ENCODE peak calls at places on chromosome 15, in four cellular contexts. M is colonic mucosa, Y is body of pancreas, N is endodermal cell. P is an unnamed sample. For H3K4me1, the result is how much of the 10 kb centered on the place peaks cover.

GRCh38 chr15:23570466-23570865 is 5.0 kb downstream of the MKRN3 start:
- DNase-seq in Y (peak), N (peak), M (no peak), P (no peak)

GRCh38 chr15:29208352-29208751 is 61.3 kb downstream of the NSMCE3 start:
- DNase-seq in Y (no peak), M (no peak), N (no peak), P (no peak)

GRCh38 chr15:72203507-72203837 is 5.9 kb upstream of the GRAMD2A start:
- DNase-seq in N (peak), Y (peak), M (no peak), P (no peak)

GRCh38 chr15:89150762-89151305 is 62.6 kb downstream of the ABHD2 start:
- DNase-seq in M (no peak), N (no peak), Y (peak), P (peak)

GRCh38 chr15:94177112-94177511 is 54.2 kb upstream of the MCTP2 start:
- DNase-seq in Y (no peak), M (no peak), N (no peak), P (no peak)

GRCh38 chr15:63322541-63322940 is 45.1 kb downstream of the APH1B start:
- DNase-seq in Y (peak), N (peak), M (no peak), P (no peak)

GRCh38 chr15:61871926-61872522 is 188.2 kb downstream of the VPS13C start:
- DNase-seq in Y (no peak), M (no peak), N (no peak), P (no peak)

GRCh38 chr15:42490246-42490742 is 647 bp downstream of the ZNF106 start:
- DNase-seq in M (no peak), N (no peak), Y (no peak), P (peak)

GRCh38 chr15:50256188-50257041 is 9.1 kb downstream of the HDC start:
- DNase-seq in N (no peak), Y (no peak), M (no peak), P (peak)

GRCh38 chr15:68081869-68082505 is 27.9 kb downstream of the PIAS1 start:
- DNase-seq in N (no peak), Y (no peak), M (no peak), P (no peak)

GRCh38 chr15:82165948-82166376 is 96.6 kb downstream of the EFL1 start:
- DNase-seq in Y (no peak), M (no peak), N (no peak), P (no peak)

GRCh38 chr15:35540031-35540430 is 5.9 kb downstream of the DPH6 start:
- DNase-seq in Y (no peak), M (no peak), N (no peak), P (no peak)

GRCh38 chr15:69154684-69155083 is 5.8 kb upstream of the GLCE start:
- DNase-seq in Y (no peak), N (no peak), M (no peak), P (no peak)

GRCh38 chr15:86690566-86690965 is 610.9 kb downstream of the AGBL1 start:
- DNase-seq in N (no peak), Y (no peak), M (no peak), P (no peak)

GRCh38 chr15:34583399-34584320 is at the start of gene GOLGA8B:
- DNase-seq in Y (peak), M (peak), N (peak), P (peak)

GRCh38 chr15:80461370-80462060 is 57.3 kb downstream of the ARNT2 start:
- DNase-seq in N (no peak), M (no peak), Y (no peak), P (no peak)

GRCh38 chr15:67019886-67020520 is 45.4 kb upstream of the SMAD3 start:
- DNase-seq in N (peak), Y (no peak), M (no peak), P (no peak)

GRCh38 chr15:64216722-64217428 is 54.1 kb upstream of the PPIB start:
- DNase-seq in M (no peak), N (no peak), Y (peak), P (no peak)

GRCh38 chr15:23866832-23867231 is 179.7 kb upstream of the NDN start:
- DNase-seq in M (no peak), Y (peak), N (no peak), P (no peak)

GRCh38 chr15:33834892-33835730 is 133.2 kb upstream of the CHRM5 start:
- DNase-seq in Y (no peak), N (peak), M (no peak), P (no peak)

GRCh38 chr15:67064607-67065530 is 533 bp upstream of the SMAD3 start:
- DNase-seq in Y (peak), N (peak), M (peak), P (peak)

GRCh38 chr15:55846108-55846707 is 103.3 kb upstream of the PRTG start:
- DNase-seq in N (peak), Y (peak), M (peak), P (peak)

GRCh38 chr15:31488437-31489204 is 162.0 kb downstream of the KLF13 start:
- DNase-seq in Y (peak), M (peak), N (peak), P (peak)

GRCh38 chr15:48636511-48636910 is 9.0 kb downstream of the FBN1 start:
- DNase-seq in N (no peak), Y (no peak), M (no peak), P (no peak)

GRCh38 chr15:28923726-28924280 is 38.0 kb downstream of the APBA2 start:
- DNase-seq in Y (no peak), N (peak), M (no peak), P (no peak)

GRCh38 chr15:57044961-57045360 is 126.5 kb downstream of the TCF12 start:
- DNase-seq in N (no peak), Y (no peak), M (no peak), P (no peak)
- H3K4me3 ChIP-seq in N (no peak), Y (no peak), M (no peak), P (no peak)

DNA sequence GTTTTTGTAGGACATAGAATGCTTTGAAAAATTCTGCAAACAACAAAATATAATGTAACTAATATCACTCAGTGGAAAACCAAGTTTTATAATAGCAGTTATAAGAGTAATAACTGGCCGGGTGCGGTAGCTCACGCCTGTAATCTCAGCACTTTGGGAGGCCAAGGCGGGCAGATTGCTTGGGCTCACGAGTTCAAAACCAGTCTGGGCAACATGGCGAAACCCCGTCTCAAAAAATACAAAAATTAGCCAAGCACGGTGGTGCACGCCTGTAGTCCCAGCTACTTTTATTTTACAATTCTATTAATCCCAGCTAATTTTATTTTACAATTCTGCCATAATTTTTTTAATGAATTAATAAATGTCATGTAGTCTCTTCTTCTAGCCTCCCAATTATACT is 2.3 kb downstream of the DENND4A start:
- DNase-seq in M (no peak), N (no peak), Y (no peak), P (no peak)
- H3K4me1 ChIP-seq in M (under half), N (under half), Y (under half), P (under half)

GRCh38 chr15:91100561-91101355 is 701 bp downstream of the SV2B start:
- DNase-seq in N (peak), Y (no peak), M (no peak), P (no peak)
- H3K4me3 ChIP-seq in N (peak), Y (peak), M (peak), P (peak)

GRCh38 chr15:40912478-40912877 is 16.7 kb upstream of the DLL4 start:
- DNase-seq in Y (no peak), N (no peak), M (no peak), P (no peak)

GRCh38 chr15:40911139-40911538 is 16.9 kb downstream of the VPS18 start:
- DNase-seq in M (no peak), N (peak), Y (no peak), P (no peak)

GRCh38 chr15:40911693-40912092 is 17.4 kb downstream of the VPS18 start:
- DNase-seq in Y (no peak), M (no peak), N (no peak), P (no peak)

GRCh38 chr15:40908095-40908494 is 13.8 kb downstream of the VPS18 start:
- DNase-seq in N (peak), Y (no peak), M (peak), P (no peak)

GRCh38 chr15:40909662-40910625 is 15.7 kb downstream of the VPS18 start:
- DNase-seq in Y (peak), N (no peak), M (no peak), P (peak)
- H3K4me1 ChIP-seq in Y (under half), N (under half), M (under half), P (under half)

DNA sequence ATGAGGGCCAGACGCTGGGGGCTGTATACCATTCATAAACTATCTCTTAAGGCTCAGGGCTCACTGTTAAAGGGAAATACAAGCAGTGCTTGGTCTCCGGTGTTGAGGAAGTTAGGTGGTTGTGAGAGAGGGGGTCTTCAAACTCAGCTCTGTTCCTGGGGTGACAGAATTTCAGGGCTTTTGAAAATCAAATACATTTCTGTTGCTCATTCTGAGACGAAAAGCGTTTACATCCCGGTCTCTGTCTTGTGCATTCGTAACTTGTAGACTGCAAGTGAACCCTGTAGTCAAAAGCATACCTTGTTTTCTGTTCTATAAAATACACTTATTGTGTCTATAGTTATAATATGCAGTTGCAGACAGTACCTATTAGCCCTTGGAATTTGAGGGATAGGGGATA is 1.7 kb downstream of the SLCO3A1 start:
- DNase-seq in Y (no peak), M (no peak), N (no peak), P (no peak)
- H3K4me3 ChIP-seq in Y (no peak), M (peak), N (peak), P (peak)

GRCh38 chr15:70495988-70496387 is 267.4 kb downstream of the UACA start:
- DNase-seq in Y (no peak), N (no peak), M (no peak), P (no peak)
- H3K4me1 ChIP-seq in Y (under half), N (under half), M (under half), P (under half)

GRCh38 chr15:52018693-52019393 is at the start of gene MAPK6:
- DNase-seq in N (peak), Y (peak), M (peak), P (peak)

GRCh38 chr15:52019394-52020252 is 604 bp downstream of the MAPK6 start:
- DNase-seq in M (peak), Y (peak), N (peak), P (peak)

GRCh38 chr15:52021128-52021671 is 2.2 kb downstream of the MAPK6 start:
- DNase-seq in M (peak), Y (peak), N (no peak), P (peak)

GRCh38 chr15:52020253-52021085 is 1.4 kb downstream of the MAPK6 start:
- DNase-seq in Y (no peak), N (no peak), M (no peak), P (no peak)

DNA sequence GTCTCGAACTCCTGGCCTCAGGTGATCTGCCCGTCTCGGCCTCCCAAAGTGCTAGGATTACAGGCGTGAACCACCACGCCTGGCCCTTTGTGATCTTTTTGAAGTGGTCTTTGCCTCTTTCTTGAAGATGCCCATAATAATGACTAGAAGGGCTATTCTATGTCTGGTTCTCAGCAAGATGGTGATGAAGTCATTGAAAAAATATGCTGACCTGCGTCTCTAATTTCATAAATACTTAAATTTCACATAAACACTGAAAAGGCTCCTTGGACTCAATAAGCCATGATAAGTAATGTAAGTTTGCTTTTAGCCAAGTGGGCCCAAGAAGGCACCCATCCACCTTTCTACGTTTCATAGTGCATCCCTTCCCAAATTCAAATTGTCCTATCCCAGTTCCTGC is 775 bp upstream of the MAPK6 start:
- DNase-seq in M (no peak), N (no peak), Y (no peak), P (no peak)
- H3K4me3 ChIP-seq in M (no peak), N (peak), Y (no peak), P (no peak)

GRCh38 chr15:73602992-73603391 is 30.2 kb downstream of the NPTN start:
- DNase-seq in Y (no peak), N (no peak), M (no peak), P (no peak)
- H3K4me1 ChIP-seq in Y (half or more), N (under half), M (under half), P (half or more)

DNA sequence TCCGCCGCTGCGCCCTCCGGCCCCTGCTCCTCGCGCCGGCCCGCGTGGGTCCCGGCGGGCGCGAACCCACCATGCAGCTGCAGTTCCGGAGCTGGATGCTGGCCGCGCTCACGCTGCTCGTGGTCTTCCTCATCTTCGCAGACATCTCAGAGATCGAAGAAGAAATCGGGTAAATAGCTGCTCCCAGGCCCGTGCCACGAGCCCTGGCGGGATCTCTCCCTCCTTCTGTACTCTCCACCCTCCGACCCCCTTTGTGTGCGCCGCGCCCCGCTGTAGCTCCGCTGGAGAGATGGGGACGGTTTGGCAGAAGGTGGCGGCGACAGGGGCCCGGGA is 279 bp downstream of the ST8SIA2 start:
- DNase-seq in M (no peak), N (no peak), Y (no peak), P (no peak)
- H3K4me3 ChIP-seq in M (peak), N (peak), Y (no peak), P (no peak)

DNA sequence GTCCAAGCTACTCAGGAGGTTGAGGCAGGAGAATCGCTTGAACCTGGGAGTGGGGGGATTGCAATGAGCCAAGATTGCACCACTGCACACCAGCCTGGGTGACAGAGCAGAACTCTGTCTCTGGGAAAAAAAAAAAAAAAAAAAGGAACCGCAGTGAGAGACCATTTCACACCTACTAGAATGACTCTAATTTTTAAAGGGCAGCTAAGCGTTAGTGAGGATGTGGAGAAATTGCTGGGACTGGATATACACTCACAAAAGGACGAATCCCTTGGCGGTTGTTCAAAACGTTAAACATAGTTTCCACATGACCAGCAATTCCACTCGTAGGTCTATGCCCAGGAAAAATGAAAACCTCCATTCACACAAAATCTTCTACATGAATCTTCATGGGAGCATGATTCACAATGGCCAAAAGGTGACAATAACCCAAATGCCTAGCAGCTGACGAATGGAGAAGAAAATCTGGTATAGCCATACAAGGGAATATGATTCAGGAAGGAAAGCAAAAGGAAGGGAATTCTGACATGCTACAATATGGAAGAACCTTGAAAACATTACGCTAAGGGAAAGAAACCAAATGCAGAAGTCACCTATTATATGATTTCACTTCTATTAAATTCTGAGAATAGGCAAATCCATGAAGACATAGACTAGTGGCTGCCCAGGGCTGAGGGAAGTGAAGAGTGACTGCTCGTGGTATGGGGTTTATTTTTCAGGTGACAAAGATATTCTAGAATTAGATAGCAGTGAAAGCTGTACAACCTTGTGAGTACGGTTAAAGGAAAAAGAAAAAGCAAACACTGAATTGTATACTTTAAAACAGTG is 126.9 kb downstream of the CHSY1 start:
- DNase-seq in Y (no peak), N (no peak), M (no peak), P (no peak)
- H3K4me1 ChIP-seq in Y (under half), N (under half), M (under half), P (under half)